ENCODE peak calls at places on chromosomes 13 and 19, in nine cellular contexts. One of them, this sample, is unnamed.

GRCh38 chr13:21109168-21109567 is 47.8 kb upstream of the LATS2 start:
- DNase-seq in tibial nerve: no peak
- DNase-seq in tibial artery: no peak
- DNase-seq in mammary epithelial cell: no peak
- DNase-seq in K562: no peak
- DNase-seq in naive thymus-derived CD4-positive, alpha-beta T cell: no peak
- DNase-seq in dorsolateral prefrontal cortex: no peak
- DNase-seq in cardiac muscle cell: no peak
- DNase-seq in colonic mucosa: no peak
- DNase-seq in this sample: no peak

GRCh38 chr13:113184568-113185440 is 23.7 kb downstream of the PCID2 start:
- DNase-seq in naive thymus-derived CD4-positive, alpha-beta T cell: no peak
- DNase-seq in tibial nerve: no peak
- DNase-seq in mammary epithelial cell: no peak
- DNase-seq in colonic mucosa: no peak
- DNase-seq in dorsolateral prefrontal cortex: no peak
- DNase-seq in cardiac muscle cell: no peak
- DNase-seq in tibial artery: no peak
- DNase-seq in K562: no peak
- DNase-seq in this sample: peak; percentile 7

GRCh38 chr19:16326401-16327130 is 1.9 kb downstream of the KLF2 start:
- DNase-seq in dorsolateral prefrontal cortex: no peak
- DNase-seq in tibial artery: no peak
- DNase-seq in tibial nerve: no peak
- DNase-seq in K562: no peak
- DNase-seq in colonic mucosa: no peak
- DNase-seq in cardiac muscle cell: no peak
- DNase-seq in naive thymus-derived CD4-positive, alpha-beta T cell: peak; percentile 44
- DNase-seq in mammary epithelial cell: no peak
- DNase-seq in this sample: no peak

GRCh38 chr19:35040826-35041547 is 534 bp upstream of the HPN start:
- DNase-seq in dorsolateral prefrontal cortex: peak; percentile 78
- DNase-seq in cardiac muscle cell: peak; percentile 86
- DNase-seq in K562: peak; percentile 91
- DNase-seq in tibial artery: peak; percentile 93
- DNase-seq in tibial nerve: peak; percentile 89
- DNase-seq in colonic mucosa: peak; percentile 82
- DNase-seq in mammary epithelial cell: no peak
- DNase-seq in naive thymus-derived CD4-positive, alpha-beta T cell: no peak
- DNase-seq in this sample: no peak

GRCh38 chr19:37953576-37954303 is 46.7 kb downstream of the SIPA1L3 start:
- DNase-seq in mammary epithelial cell: no peak
- DNase-seq in colonic mucosa: no peak
- DNase-seq in K562: no peak
- DNase-seq in naive thymus-derived CD4-positive, alpha-beta T cell: no peak
- DNase-seq in tibial artery: no peak
- DNase-seq in tibial nerve: no peak
- DNase-seq in dorsolateral prefrontal cortex: no peak
- DNase-seq in cardiac muscle cell: no peak
- DNase-seq in this sample: peak; percentile 25

GRCh38 chr19:9827325-9828238 is at the start of gene UBL5:
- DNase-seq in mammary epithelial cell: peak; percentile 86
- DNase-seq in tibial artery: peak; percentile 88
- DNase-seq in dorsolateral prefrontal cortex: peak; percentile 93
- DNase-seq in naive thymus-derived CD4-positive, alpha-beta T cell: peak; percentile 87
- DNase-seq in tibial nerve: peak; percentile 72
- DNase-seq in colonic mucosa: peak; percentile 95
- DNase-seq in K562: peak; percentile 94
- DNase-seq in cardiac muscle cell: peak; percentile 93
- DNase-seq in this sample: peak; percentile 76

GRCh38 chr19:10471909-10472308 is 31.2 kb downstream of the KEAP1 start:
- DNase-seq in tibial artery: no peak
- DNase-seq in dorsolateral prefrontal cortex: no peak
- DNase-seq in naive thymus-derived CD4-positive, alpha-beta T cell: no peak
- DNase-seq in colonic mucosa: no peak
- DNase-seq in cardiac muscle cell: peak; percentile 29
- DNase-seq in K562: no peak
- DNase-seq in tibial nerve: no peak
- DNase-seq in mammary epithelial cell: peak; percentile 28
- DNase-seq in this sample: peak; percentile 35

GRCh38 chr13:98842074-98842473 is 89.6 kb upstream of the SLC15A1 start:
- DNase-seq in tibial artery: no peak
- DNase-seq in K562: no peak
- DNase-seq in tibial nerve: no peak
- DNase-seq in cardiac muscle cell: peak; percentile 42
- DNase-seq in naive thymus-derived CD4-positive, alpha-beta T cell: no peak
- DNase-seq in dorsolateral prefrontal cortex: no peak
- DNase-seq in mammary epithelial cell: no peak
- DNase-seq in colonic mucosa: no peak
- DNase-seq in this sample: no peak

DNA sequence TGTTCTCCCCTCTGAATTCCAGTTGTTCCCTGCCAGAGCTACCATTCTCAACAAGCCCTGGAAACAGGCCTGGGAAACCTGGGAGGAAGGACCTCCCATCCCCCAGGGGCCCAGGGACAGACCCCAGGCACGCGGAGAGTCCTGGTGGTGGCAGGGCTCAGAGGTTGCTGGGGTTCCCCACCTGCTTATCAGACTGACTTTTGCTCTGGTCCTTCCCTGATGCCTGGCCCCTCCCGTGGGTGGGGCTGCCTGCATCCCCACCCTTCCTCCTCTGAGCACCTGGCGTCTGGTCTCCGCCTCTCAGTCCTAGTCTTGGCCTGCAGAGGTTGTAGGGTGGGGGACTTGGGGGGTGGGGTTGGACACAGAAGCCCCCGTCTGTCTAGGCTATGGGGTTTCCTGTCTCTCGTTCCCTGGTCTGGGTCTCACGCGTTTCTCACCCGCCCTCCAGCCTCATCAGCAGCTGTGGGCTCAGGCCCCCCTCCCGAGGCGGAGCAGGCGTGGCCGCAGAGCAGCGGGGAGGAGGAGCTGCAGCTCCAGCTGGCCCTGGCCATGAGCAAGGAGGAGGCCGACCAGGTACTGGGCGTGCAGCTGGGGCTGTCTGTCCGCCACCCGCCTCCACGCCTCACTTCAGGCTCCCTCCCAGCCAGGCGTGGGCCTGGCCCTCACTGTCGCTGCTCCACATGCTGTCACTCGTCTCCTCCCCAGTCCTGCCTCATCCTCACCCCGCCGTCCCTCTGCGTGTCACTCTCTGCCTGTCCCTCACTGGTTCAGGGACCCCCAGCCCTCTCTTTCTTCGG is 13.6 kb downstream of the EPN1 start:
- DNase-seq in mammary epithelial cell: no peak
- DNase-seq in cardiac muscle cell: no peak
- DNase-seq in colonic mucosa: peak; percentile 90
- DNase-seq in tibial artery: no peak
- DNase-seq in tibial nerve: no peak
- DNase-seq in K562: peak; percentile 60
- DNase-seq in naive thymus-derived CD4-positive, alpha-beta T cell: no peak
- DNase-seq in dorsolateral prefrontal cortex: peak; percentile 71
- DNase-seq in this sample: no peak
- H3K27ac ChIP-seq in mammary epithelial cell: no peak overlapping the region
- H3K27ac ChIP-seq in cardiac muscle cell: no peak overlapping the region
- H3K27ac ChIP-seq in colonic mucosa: peak overlapping the region; percentile 82
- H3K27ac ChIP-seq in tibial artery: no peak overlapping the region
- H3K27ac ChIP-seq in tibial nerve: no peak overlapping the region
- H3K27ac ChIP-seq in K562: no peak overlapping the region
- H3K27ac ChIP-seq in naive thymus-derived CD4-positive, alpha-beta T cell: no peak overlapping the region
- H3K27ac ChIP-seq in dorsolateral prefrontal cortex: no peak overlapping the region
- H3K27ac ChIP-seq in this sample: no peak overlapping the region

GRCh38 chr19:12886943-12887747 is at the start of gene KLF1:
- DNase-seq in tibial artery: no peak
- DNase-seq in colonic mucosa: no peak
- DNase-seq in mammary epithelial cell: no peak
- DNase-seq in cardiac muscle cell: no peak
- DNase-seq in dorsolateral prefrontal cortex: no peak
- DNase-seq in tibial nerve: no peak
- DNase-seq in K562: peak; percentile 84
- DNase-seq in naive thymus-derived CD4-positive, alpha-beta T cell: no peak
- DNase-seq in this sample: no peak

GRCh38 chr19:12885749-12886706 is 973 bp downstream of the KLF1 start:
- DNase-seq in naive thymus-derived CD4-positive, alpha-beta T cell: no peak
- DNase-seq in dorsolateral prefrontal cortex: no peak
- DNase-seq in cardiac muscle cell: no peak
- DNase-seq in colonic mucosa: no peak
- DNase-seq in tibial artery: no peak
- DNase-seq in K562: peak; percentile 89
- DNase-seq in mammary epithelial cell: no peak
- DNase-seq in tibial nerve: no peak
- DNase-seq in this sample: no peak

GRCh38 chr19:12893582-12893981 is 2.6 kb downstream of the GCDH start:
- DNase-seq in K562: no peak
- DNase-seq in tibial nerve: no peak
- DNase-seq in naive thymus-derived CD4-positive, alpha-beta T cell: no peak
- DNase-seq in cardiac muscle cell: no peak
- DNase-seq in dorsolateral prefrontal cortex: no peak
- DNase-seq in tibial artery: no peak
- DNase-seq in mammary epithelial cell: no peak
- DNase-seq in colonic mucosa: no peak
- DNase-seq in this sample: no peak

GRCh38 chr19:12891553-12892021 is 627 bp downstream of the GCDH start:
- DNase-seq in K562: no peak
- DNase-seq in dorsolateral prefrontal cortex: no peak
- DNase-seq in mammary epithelial cell: no peak
- DNase-seq in colonic mucosa: no peak
- DNase-seq in naive thymus-derived CD4-positive, alpha-beta T cell: no peak
- DNase-seq in tibial nerve: no peak
- DNase-seq in cardiac muscle cell: no peak
- DNase-seq in tibial artery: no peak
- DNase-seq in this sample: no peak

DNA sequence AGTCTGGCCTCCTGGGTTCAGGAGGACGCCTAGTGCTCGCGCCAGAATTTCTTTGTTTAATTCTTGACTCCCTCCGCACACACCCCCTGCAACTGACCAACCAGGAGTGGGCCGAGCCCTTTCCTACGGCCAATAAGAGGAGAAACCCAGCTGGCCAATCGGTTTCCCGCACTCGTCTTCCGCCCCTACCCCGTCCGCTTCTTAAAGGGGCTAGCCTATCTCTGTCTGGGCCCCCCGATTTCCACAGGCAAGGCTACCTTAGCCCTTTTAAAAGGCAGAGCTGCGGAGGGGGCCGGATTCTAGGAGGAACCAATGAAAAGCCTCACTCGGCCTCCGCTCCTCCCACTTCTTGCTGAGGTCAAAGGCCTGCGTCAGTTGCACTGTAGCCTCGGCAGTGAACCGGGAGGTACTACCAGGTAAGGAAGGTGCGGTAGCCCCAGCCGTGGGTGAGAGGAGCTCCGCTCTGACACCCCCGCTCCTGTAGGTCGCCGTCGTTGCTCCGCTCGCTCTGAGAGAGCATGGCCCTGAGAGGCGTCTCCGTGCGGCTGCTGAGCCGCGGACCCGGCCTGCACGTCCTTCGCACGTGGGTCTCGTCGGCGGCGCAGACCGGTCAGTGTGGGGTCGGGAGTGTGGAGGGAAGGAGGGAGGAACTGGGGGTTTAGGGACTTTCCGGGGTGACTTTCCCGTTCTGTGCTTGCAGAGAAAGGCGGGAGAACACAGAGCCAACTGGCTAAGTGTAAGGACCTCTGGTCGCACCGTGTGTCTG is at the start of gene GCDH:
- DNase-seq in K562: peak; percentile 98
- DNase-seq in tibial nerve: peak; percentile 97
- DNase-seq in tibial artery: peak; percentile 99
- DNase-seq in cardiac muscle cell: peak; percentile 100
- DNase-seq in naive thymus-derived CD4-positive, alpha-beta T cell: peak; percentile 89
- DNase-seq in dorsolateral prefrontal cortex: peak; percentile 99
- DNase-seq in mammary epithelial cell: peak; percentile 99
- DNase-seq in colonic mucosa: peak; percentile 98
- DNase-seq in this sample: peak; percentile 99
- H3K27ac ChIP-seq in K562: peak within 1 kb of the TSS; percentile 68
- H3K27ac ChIP-seq in tibial nerve: peak within 1 kb of the TSS; percentile 84
- H3K27ac ChIP-seq in tibial artery: peak within 1 kb of the TSS; percentile 80
- H3K27ac ChIP-seq in cardiac muscle cell: peak within 1 kb of the TSS; percentile 73
- H3K27ac ChIP-seq in naive thymus-derived CD4-positive, alpha-beta T cell: peak within 1 kb of the TSS; percentile 83
- H3K27ac ChIP-seq in dorsolateral prefrontal cortex: peak within 1 kb of the TSS; percentile 58
- H3K27ac ChIP-seq in mammary epithelial cell: peak within 1 kb of the TSS; percentile 37
- H3K27ac ChIP-seq in colonic mucosa: no peak within 1 kb of the TSS
- H3K27ac ChIP-seq in this sample: no peak within 1 kb of the TSS

GRCh38 chr19:1393841-1394240 is 7.5 kb downstream of the GAMT start:
- DNase-seq in cardiac muscle cell: no peak
- DNase-seq in dorsolateral prefrontal cortex: no peak
- DNase-seq in colonic mucosa: no peak
- DNase-seq in K562: no peak
- DNase-seq in mammary epithelial cell: no peak
- DNase-seq in tibial nerve: no peak
- DNase-seq in naive thymus-derived CD4-positive, alpha-beta T cell: no peak
- DNase-seq in tibial artery: no peak
- DNase-seq in this sample: no peak
- H3K27ac ChIP-seq in cardiac muscle cell: no peak overlapping the region
- H3K27ac ChIP-seq in dorsolateral prefrontal cortex: peak overlapping the region; percentile 96
- H3K27ac ChIP-seq in colonic mucosa: no peak overlapping the region
- H3K27ac ChIP-seq in K562: no peak overlapping the region
- H3K27ac ChIP-seq in mammary epithelial cell: no peak overlapping the region
- H3K27ac ChIP-seq in tibial nerve: no peak overlapping the region
- H3K27ac ChIP-seq in naive thymus-derived CD4-positive, alpha-beta T cell: no peak overlapping the region
- H3K27ac ChIP-seq in tibial artery: no peak overlapping the region
- H3K27ac ChIP-seq in this sample: no peak overlapping the region

GRCh38 chr13:109157275-109157674 is 527.9 kb downstream of the MYO16 start:
- DNase-seq in naive thymus-derived CD4-positive, alpha-beta T cell: no peak
- DNase-seq in K562: no peak
- DNase-seq in tibial nerve: no peak
- DNase-seq in cardiac muscle cell: no peak
- DNase-seq in colonic mucosa: no peak
- DNase-seq in tibial artery: no peak
- DNase-seq in dorsolateral prefrontal cortex: no peak
- DNase-seq in mammary epithelial cell: peak; percentile 8
- DNase-seq in this sample: no peak

GRCh38 chr13:109156181-109156935 is 526.9 kb downstream of the MYO16 start:
- DNase-seq in tibial nerve: no peak
- DNase-seq in dorsolateral prefrontal cortex: no peak
- DNase-seq in cardiac muscle cell: no peak
- DNase-seq in mammary epithelial cell: peak; percentile 84
- DNase-seq in K562: no peak
- DNase-seq in naive thymus-derived CD4-positive, alpha-beta T cell: no peak
- DNase-seq in tibial artery: no peak
- DNase-seq in colonic mucosa: no peak
- DNase-seq in this sample: peak; percentile 45

GRCh38 chr13:109160357-109160756 is 530.9 kb downstream of the MYO16 start:
- DNase-seq in colonic mucosa: no peak
- DNase-seq in naive thymus-derived CD4-positive, alpha-beta T cell: no peak
- DNase-seq in K562: no peak
- DNase-seq in tibial artery: no peak
- DNase-seq in tibial nerve: no peak
- DNase-seq in dorsolateral prefrontal cortex: no peak
- DNase-seq in cardiac muscle cell: no peak
- DNase-seq in mammary epithelial cell: peak; percentile 50
- DNase-seq in this sample: no peak

GRCh38 chr13:109159650-109160309 is 530.4 kb downstream of the MYO16 start:
- DNase-seq in tibial nerve: no peak
- DNase-seq in dorsolateral prefrontal cortex: no peak
- DNase-seq in naive thymus-derived CD4-positive, alpha-beta T cell: no peak
- DNase-seq in tibial artery: no peak
- DNase-seq in colonic mucosa: no peak
- DNase-seq in mammary epithelial cell: no peak
- DNase-seq in K562: no peak
- DNase-seq in cardiac muscle cell: no peak
- DNase-seq in this sample: no peak

DNA sequence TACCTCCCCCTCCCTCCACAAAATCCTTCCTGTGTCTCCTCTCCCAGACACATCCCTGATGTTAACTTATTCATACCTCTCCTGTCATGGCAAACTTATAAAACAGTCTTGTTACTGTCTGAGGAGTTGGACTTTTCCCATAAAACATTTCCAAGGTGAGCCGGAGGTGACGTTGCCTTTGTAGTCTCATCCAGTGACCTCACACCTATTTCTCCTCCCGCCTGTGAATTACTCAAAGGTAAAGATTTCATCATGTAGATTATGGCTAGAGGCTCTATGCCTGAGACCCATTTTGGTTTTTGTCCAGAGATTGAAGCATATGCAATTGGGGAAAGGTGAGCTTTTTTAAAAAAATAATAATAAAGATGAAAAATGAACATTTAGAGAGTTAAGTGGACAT is 529.0 kb downstream of the MYO16 start:
- DNase-seq in colonic mucosa: no peak
- DNase-seq in cardiac muscle cell: no peak
- DNase-seq in tibial artery: no peak
- DNase-seq in mammary epithelial cell: peak; percentile 26
- DNase-seq in K562: no peak
- DNase-seq in tibial nerve: no peak
- DNase-seq in dorsolateral prefrontal cortex: no peak
- DNase-seq in naive thymus-derived CD4-positive, alpha-beta T cell: no peak
- DNase-seq in this sample: no peak
- H3K27ac ChIP-seq in colonic mucosa: no peak overlapping the region
- H3K27ac ChIP-seq in cardiac muscle cell: no peak overlapping the region
- H3K27ac ChIP-seq in tibial artery: no peak overlapping the region
- H3K27ac ChIP-seq in mammary epithelial cell: no peak overlapping the region
- H3K27ac ChIP-seq in K562: no peak overlapping the region
- H3K27ac ChIP-seq in tibial nerve: no peak overlapping the region
- H3K27ac ChIP-seq in dorsolateral prefrontal cortex: no peak overlapping the region
- H3K27ac ChIP-seq in naive thymus-derived CD4-positive, alpha-beta T cell: no peak overlapping the region
- H3K27ac ChIP-seq in this sample: no peak overlapping the region